ENCODE peak calls at places on chromosomes 4 and X, in four cellular contexts. Z is Peyer's patch, I is suprapubic skin, R is psoas muscle. E is an unnamed sample.
A peak's percentile ranks its signal among the peaks of the same experiment; 100 is the strongest.

GRCh38 chr4:1776521-1777161 is 16.5 kb upstream of the FGFR3 start:
- DNase-seq in I (no peak), Z (no peak), R (no peak), E (no peak)

GRCh38 chrX:151680805-151681204 is 14.5 kb upstream of the PRRG3 start:
- DNase-seq in Z (peak; percentile 67), I (no peak), R (no peak), E (peak; percentile 29)

GRCh38 chr4:76309939-76310549 is 3.5 kb downstream of the STBD1 start:
- DNase-seq in Z (no peak), R (no peak), I (no peak), E (no peak)

GRCh38 chrX:25536307-25536970 is 520.7 kb upstream of the ARX start:
- DNase-seq in I (no peak), R (no peak), Z (no peak), E (no peak)

GRCh38 chrX:124231454-124231853 is 101.0 kb upstream of the TEX13D start:
- DNase-seq in R (no peak), Z (no peak), I (no peak), E (no peak)

GRCh38 chr4:154640999-154641398 is 28.5 kb upstream of the FGG start:
- DNase-seq in R (no peak), I (no peak), Z (no peak), E (no peak)

GRCh38 chr4:116515959-116516358 is 569.4 kb downstream of the TRAM1L1 start:
- DNase-seq in Z (no peak), R (no peak), I (no peak), E (no peak)

GRCh38 chr4:174528226-174528625 is 5.9 kb upstream of the HPGD start:
- DNase-seq in I (no peak), R (no peak), Z (no peak), E (no peak)

GRCh38 chr4:161680146-161680545 is 483.7 kb downstream of the FSTL5 start:
- DNase-seq in Z (no peak), I (no peak), R (no peak), E (no peak)

GRCh38 chr4:94588900-94589693 is 137.4 kb downstream of the PDLIM5 start:
- DNase-seq in R (no peak), Z (no peak), I (no peak), E (no peak)

GRCh38 chrX:50615570-50616158 is 145.0 kb upstream of the DGKK start:
- DNase-seq in R (no peak), I (no peak), Z (no peak), E (no peak)

GRCh38 chrX:17174671-17175070 is 200.3 kb upstream of the NHS start:
- DNase-seq in Z (no peak), I (no peak), R (peak; percentile 51), E (peak; percentile 24)

GRCh38 chrX:77640702-77641101 is 145.3 kb downstream of the ATRX start:
- DNase-seq in I (no peak), R (no peak), Z (no peak), E (no peak)

GRCh38 chrX:16185725-16186136 is 18.4 kb downstream of the MAGEB17 start:
- DNase-seq in I (no peak), Z (no peak), R (no peak), E (no peak)

GRCh38 chr4:99669084-99669483 is 11.5 kb upstream of the C4orf54 start:
- DNase-seq in I (no peak), Z (no peak), R (no peak), E (no peak)

GRCh38 chrX:133454525-133455323 is 39.4 kb upstream of the GPC4 start:
- DNase-seq in I (no peak), R (no peak), Z (no peak), E (no peak)

GRCh38 chr4:85556293-85556692 is 81.3 kb downstream of the ARHGAP24 start:
- DNase-seq in R (no peak), I (no peak), Z (no peak), E (no peak)
- H3K9me3 ChIP-seq in R (peaks cover 7% of the 10 kb centered on the region), I (no peaks in the 10 kb centered on the region), Z (no peaks in the 10 kb centered on the region), E (no peaks in the 10 kb centered on the region)

GRCh38 chr4:184734758-184735157 is 862 bp upstream of the CENPU start:
- DNase-seq in Z (no peak), R (no peak), I (no peak), E (no peak)
- H3K27ac ChIP-seq in Z (peak overlapping the region; percentile 57), R (peak overlapping the region; percentile 71), I (no peak overlapping the region), E (peak overlapping the region; percentile 66)

GRCh38 chr4:44425614-44426208 is 22.9 kb downstream of the KCTD8 start:
- DNase-seq in I (no peak), Z (no peak), R (no peak), E (no peak)
- TF ChIP-seq CTCF in I (no peak), Z (no peak), R (peak; percentile 52), E (no peak)

DNA sequence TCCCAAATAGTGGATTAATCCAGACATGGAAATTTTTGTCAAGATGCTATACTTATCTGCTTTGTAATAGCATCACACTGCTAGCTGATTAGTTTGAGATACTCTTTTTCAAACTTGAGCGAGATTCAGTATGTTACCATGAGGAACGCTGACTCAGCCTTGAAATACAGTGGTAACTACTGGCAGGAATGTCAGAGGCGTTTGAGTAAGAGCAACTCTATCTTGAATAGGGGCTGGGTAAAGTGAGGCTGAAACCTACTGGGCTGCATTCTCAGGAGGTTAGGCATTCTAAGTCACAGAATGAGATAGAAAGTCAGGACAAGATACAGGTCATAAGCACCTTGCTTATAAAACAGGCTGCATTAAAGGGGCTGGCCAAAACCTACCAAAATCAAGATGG is 2519.6 kb downstream of the ARAP2 start:
- DNase-seq in R (no peak), Z (no peak), I (no peak), E (no peak)
- H3K9me3 ChIP-seq in R (no peaks in the 10 kb centered on the region), Z (no peaks in the 10 kb centered on the region), I (no peaks in the 10 kb centered on the region), E (no peaks in the 10 kb centered on the region)

GRCh38 chr4:89009653-89010369 is 47.2 kb downstream of the FAM13A start:
- DNase-seq in I (no peak), Z (no peak), R (no peak), E (no peak)
- H3K27ac ChIP-seq in I (no peak overlapping the region), Z (no peak overlapping the region), R (no peak overlapping the region), E (no peak overlapping the region)

GRCh38 chrX:69424910-69425309 is 79.2 kb upstream of the NALF2 start:
- DNase-seq in R (no peak), Z (no peak), I (no peak), E (no peak)

GRCh38 chrX:69428216-69428615 is 75.9 kb upstream of the NALF2 start:
- DNase-seq in Z (no peak), I (no peak), R (no peak), E (no peak)

GRCh38 chrX:69429339-69430014 is 74.6 kb upstream of the NALF2 start:
- DNase-seq in Z (no peak), I (no peak), R (no peak), E (no peak)

GRCh38 chrX:69424161-69424560 is 80.0 kb upstream of the NALF2 start:
- DNase-seq in I (no peak), R (no peak), Z (no peak), E (no peak)
- TF ChIP-seq CTCF in I (no peak), R (no peak), Z (no peak), E (no peak)

DNA sequence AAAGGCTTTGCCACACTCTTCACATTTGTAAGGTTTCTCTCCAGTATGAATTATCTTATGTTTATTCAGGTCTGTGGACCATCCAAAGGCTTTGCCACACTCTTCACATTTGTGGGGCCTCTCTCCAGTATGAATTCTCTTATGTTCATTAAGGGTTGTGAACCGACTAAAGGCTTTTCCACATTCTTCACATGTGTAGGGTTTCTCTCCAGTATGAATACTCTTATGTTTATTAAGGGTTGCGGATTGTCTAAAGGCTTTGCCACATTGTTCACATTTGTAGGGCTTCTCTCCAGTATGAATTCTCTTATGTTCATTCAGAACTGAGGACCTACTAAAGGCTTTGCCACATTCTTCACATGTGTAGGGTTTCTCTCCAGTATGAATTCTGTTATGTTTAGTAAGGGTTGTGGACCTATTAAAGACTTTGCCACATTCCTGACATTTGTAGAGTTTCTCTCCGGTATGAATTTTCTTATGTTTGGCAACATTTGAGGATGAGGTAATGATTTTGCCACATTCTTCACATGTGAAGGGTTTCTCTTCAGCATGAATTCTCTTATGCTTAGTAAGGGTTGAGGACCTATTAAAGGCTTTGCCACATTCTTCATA is 33.7 kb downstream of the ZNF732 start:
- DNase-seq in R (no peak), I (no peak), Z (no peak), E (no peak)
- H3K9me3 ChIP-seq in R (peaks cover 91% of the 10 kb centered on the region), I (peaks cover 69% of the 10 kb centered on the region), Z (no peaks in the 10 kb centered on the region), E (peaks cover 4% of the 10 kb centered on the region)